ENCODE peak calls at places on chromosomes 13 and 19, in five cellular contexts. E is thyroid gland; A is fibroblast of lung; S is CD4-positive, alpha-beta T cell; X is H1. L is an unnamed sample.

GRCh38 chr19:54106716-54107115 is 4.1 kb downstream of the NDUFA3 start:
- DNase-seq in E (no peak), A (no peak), S (no peak), X (no peak), L (no peak)

GRCh38 chr13:101080616-101081015 is 335.7 kb downstream of the NALCN start:
- DNase-seq in E (no peak), A (no peak), S (no peak), X (no peak), L (no peak)

GRCh38 chr19:12782174-12782423 is 6.7 kb upstream of the HOOK2 start:
- DNase-seq in E (peak), A (no peak), S (no peak), X (no peak), L (no peak)

GRCh38 chr19:41545547-41545946 is 30.4 kb upstream of the CEACAM21 start:
- DNase-seq in E (no peak), A (no peak), S (no peak), X (no peak), L (no peak)

GRCh38 chr13:73060251-73061160 is 1.7 kb downstream of the KLF5 start:
- DNase-seq in E (peak), A (peak), S (no peak), X (no peak), L (no peak)

GRCh38 chr19:18173054-18173571 is 500 bp upstream of the IFI30 start:
- DNase-seq in E (peak), A (no peak), S (no peak), X (no peak), L (no peak)

GRCh38 chr19:21483589-21484170 is 21.7 kb upstream of the ZNF429 start:
- DNase-seq in E (peak), A (no peak), S (peak), X (peak), L (no peak)

GRCh38 chr19:49570997-49571676 is 9.2 kb downstream of the NOSIP start:
- DNase-seq in E (no peak), A (no peak), S (no peak), X (no peak), L (no peak)

DNA sequence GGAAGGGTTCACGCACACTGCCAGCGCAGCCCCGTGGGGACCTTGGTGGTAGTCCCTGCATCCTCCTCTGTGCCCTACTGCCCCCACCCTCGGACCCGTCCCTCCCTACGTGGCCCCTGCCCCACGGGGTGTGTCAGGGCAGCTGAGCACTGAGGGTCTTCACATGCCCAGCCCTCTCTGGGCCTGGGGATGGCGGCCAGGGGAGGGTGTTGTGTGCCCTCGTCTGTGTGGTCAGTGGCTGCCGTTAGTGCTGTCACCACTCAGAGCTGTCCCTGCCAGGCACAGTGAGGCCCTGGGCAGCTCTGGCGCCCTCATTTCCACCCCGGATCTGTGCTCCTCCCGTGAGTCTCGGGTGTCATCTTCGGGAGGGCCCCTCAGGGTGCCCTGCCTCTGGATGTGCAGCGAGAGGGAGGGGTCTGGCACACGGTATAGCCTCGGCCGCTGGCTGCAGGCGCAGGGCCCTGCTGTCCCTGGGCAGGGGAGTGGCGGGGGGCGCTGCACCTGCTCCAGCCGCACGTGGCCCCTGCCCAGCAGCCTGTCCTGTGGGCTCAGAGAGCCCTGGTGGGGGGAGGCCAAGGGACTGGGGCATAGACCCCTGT is 16.0 kb upstream of the GNA15 start:
- DNase-seq in E (no peak), A (no peak), S (no peak), X (no peak), L (no peak)
- H3K27ac ChIP-seq in E (no peak), A (no peak), S (no peak), X (no peak), L (no peak)

GRCh38 chr13:33403807-33404362 is 118.3 kb upstream of the STARD13 start:
- DNase-seq in E (no peak), A (no peak), S (no peak), X (no peak), L (no peak)
- H3K27ac ChIP-seq in E (peak), A (no peak), S (no peak), X (no peak), L (no peak)

DNA sequence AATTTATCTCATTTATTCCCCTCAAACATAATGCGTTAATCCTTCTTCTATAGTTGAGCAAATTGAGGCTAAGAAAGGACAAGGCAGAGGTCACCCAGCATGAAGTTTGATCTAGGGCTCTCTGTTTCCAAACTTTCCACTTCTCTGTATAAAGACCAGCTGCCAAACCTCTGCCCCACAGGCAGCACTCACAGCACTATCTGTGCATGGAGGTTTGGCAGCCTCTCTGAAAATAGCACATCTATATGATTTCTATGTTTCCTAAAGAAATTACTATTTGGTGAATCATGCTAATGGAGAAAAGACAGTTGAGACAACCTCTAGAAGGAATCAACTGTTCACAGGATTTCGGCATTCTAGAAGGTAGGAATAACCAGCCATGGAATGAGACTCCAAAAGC is 554.5 kb downstream of the IRS2 start:
- DNase-seq in E (no peak), A (no peak), S (no peak), X (no peak), L (no peak)
- H3K27ac ChIP-seq in E (no peak), A (no peak), S (no peak), X (no peak), L (no peak)

GRCh38 chr19:17077447-17078028 is 2.0 kb downstream of the MYO9B start:
- DNase-seq in E (no peak), A (no peak), S (no peak), X (no peak), L (no peak)
- H3K27ac ChIP-seq in E (no peak), A (peak), S (no peak), X (no peak), L (no peak)